ENCODE peak calls at places on chromosomes 2 and 18, in eight cellular contexts. H is astrocyte, Y is kidney epithelial cell, W is anterior cingulate cortex, R is NT2/D1, A is HCEC 1CT, D is Calu3, V is omental fat pad. E is an unnamed sample.

GRCh38 chr2:118492335-118492734 is 355.1 kb downstream of the EN1 start:
- DNase-seq in D (no peak), A (no peak), R (no peak), W (no peak), V (no peak), H (peak; percentile 12), Y (no peak), E (peak; percentile 33)

GRCh38 chr18:28176674-28176932 is 327 bp downstream of the CDH2 start:
- DNase-seq in A (no peak), D (no peak), Y (no peak), R (no peak), V (no peak), W (no peak), H (no peak), E (no peak)

GRCh38 chr18:37335337-37335736 is 230.3 kb downstream of the CELF4 start:
- DNase-seq in D (peak; percentile 31), A (no peak), R (no peak), W (no peak), H (peak; percentile 26), V (no peak), Y (no peak), E (peak; percentile 70)

GRCh38 chr2:240561325-240561971 is 1.3 kb downstream of the DUSP28 start:
- DNase-seq in Y (no peak), R (no peak), W (no peak), D (no peak), V (no peak), A (peak; percentile 88), H (peak; percentile 68), E (no peak)

GRCh38 chr18:4750392-4751346 is 295.6 kb upstream of the DLGAP1 start:
- DNase-seq in Y (no peak), D (no peak), V (no peak), W (no peak), R (no peak), A (no peak), H (no peak), E (no peak)

GRCh38 chr2:106561356-106561755 is 74.2 kb downstream of the CD8B2 start:
- DNase-seq in R (no peak), H (no peak), W (no peak), D (no peak), V (no peak), Y (no peak), A (no peak), E (no peak)

GRCh38 chr2:172613610-172614231 is 57.8 kb downstream of the PDK1 start:
- DNase-seq in V (no peak), H (no peak), R (no peak), A (no peak), D (no peak), W (no peak), Y (no peak), E (no peak)

GRCh38 chr2:42031783-42032620 is 15.8 kb upstream of the PKDCC start:
- DNase-seq in Y (no peak), V (no peak), H (no peak), R (no peak), D (no peak), A (no peak), W (no peak), E (no peak)

GRCh38 chr2:20027715-20028434 is 15.4 kb upstream of the MATN3 start:
- DNase-seq in Y (no peak), D (no peak), V (no peak), R (no peak), A (peak; percentile 16), W (no peak), H (peak; percentile 63), E (no peak)

GRCh38 chr2:128446049-128446811 is 127.6 kb upstream of the HS6ST1 start:
- DNase-seq in H (no peak), R (no peak), W (no peak), A (no peak), V (peak; percentile 17), D (no peak), Y (no peak), E (no peak)

GRCh38 chr2:18598848-18599484 is 9.6 kb upstream of the NT5C1B start:
- DNase-seq in A (no peak), D (no peak), V (no peak), H (no peak), W (no peak), R (no peak), Y (no peak), E (no peak)

GRCh38 chr2:212538156-212539144 is at the start of gene ERBB4:
- DNase-seq in H (no peak), A (no peak), V (no peak), R (no peak), W (no peak), Y (no peak), D (peak; percentile 30), E (peak; percentile 47)

GRCh38 chr18:13796515-13796914 is 27.4 kb upstream of the MC5R start:
- DNase-seq in H (no peak), W (no peak), R (no peak), D (no peak), V (no peak), Y (no peak), A (no peak), E (no peak)

GRCh38 chr2:102251042-102251848 is 60.1 kb upstream of the IL1RL1 start:
- DNase-seq in Y (no peak), H (peak; percentile 14), R (peak; percentile 58), A (no peak), D (peak; percentile 81), V (no peak), W (no peak), E (no peak)

GRCh38 chr2:232097758-232098157 is 136.2 kb downstream of the DIS3L2 start:
- DNase-seq in Y (no peak), A (no peak), V (no peak), D (no peak), W (no peak), H (no peak), R (no peak), E (no peak)

GRCh38 chr2:64352292-64352691 is 101.7 kb upstream of the LGALSL start:
- DNase-seq in V (no peak), R (no peak), Y (no peak), D (peak; percentile 18), A (no peak), H (no peak), W (no peak), E (no peak)

GRCh38 chr2:18077211-18077610 is 198.7 kb downstream of the KCNS3 start:
- DNase-seq in D (no peak), V (no peak), A (no peak), W (no peak), H (peak; percentile 56), R (no peak), Y (no peak), E (no peak)